ENCODE peak calls at places on chromosome 4, in eight cellular contexts. B, L, V, J, R, P, T and Z are unnamed samples.

GRCh38 chr4:76689079-76689817 is 208.7 kb downstream of the SOWAHB start:
- DNase-seq in L (peak), B (peak), P (no peak), T (peak), J (peak), V (peak), R (no peak), Z (no peak)

GRCh38 chr4:163111588-163111987 is 55.1 kb downstream of the NAF1 start:
- DNase-seq in B (no peak), L (no peak), J (peak), V (no peak), T (no peak), R (no peak), P (no peak), Z (no peak)

GRCh38 chr4:75724867-75725724 is 719 bp downstream of the USO1 start:
- DNase-seq in P (peak), T (peak), B (peak), R (peak), V (peak), J (peak), L (peak), Z (peak)

GRCh38 chr4:19047481-19047880 is 1025.9 kb upstream of the LCORL start:
- DNase-seq in B (no peak), V (no peak), T (no peak), P (no peak), J (no peak), R (no peak), L (no peak), Z (no peak)

GRCh38 chr4:109011241-109012031 is 248.6 kb upstream of the ETNPPL start:
- DNase-seq in J (no peak), P (no peak), T (no peak), V (no peak), B (no peak), L (no peak), R (no peak), Z (no peak)

GRCh38 chr4:69224891-69225290 is 10.3 kb upstream of the UGT2B11 start:
- DNase-seq in V (no peak), L (no peak), R (no peak), B (no peak), J (no peak), T (no peak), P (no peak), Z (no peak)

GRCh38 chr4:24519649-24520048 is 64.7 kb downstream of the DHX15 start:
- DNase-seq in P (no peak), T (no peak), B (no peak), R (no peak), J (no peak), L (peak), V (peak), Z (no peak)

GRCh38 chr4:89158884-89159503 is 47.7 kb downstream of the TIGD2 start:
- DNase-seq in B (no peak), J (peak), P (peak), T (no peak), R (no peak), V (no peak), L (peak), Z (peak)

GRCh38 chr4:77009511-77010120 is 60.1 kb downstream of the SEPTIN11 start:
- DNase-seq in B (no peak), R (no peak), P (no peak), J (no peak), T (no peak), V (no peak), L (no peak), Z (no peak)

GRCh38 chr4:112509243-112510190 is 6.5 kb downstream of the NEUROG2 start:
- DNase-seq in L (no peak), V (no peak), J (no peak), P (peak), R (no peak), B (no peak), T (no peak), Z (no peak)

GRCh38 chr4:17809667-17810066 is 890 bp downstream of the DCAF16 start:
- DNase-seq in R (no peak), T (no peak), V (no peak), B (no peak), L (no peak), P (peak), J (no peak), Z (peak)

GRCh38 chr4:77699731-77700210 is 94.2 kb downstream of the CXCL13 start:
- DNase-seq in V (no peak), L (no peak), P (no peak), J (peak), T (no peak), R (no peak), B (no peak), Z (no peak)

GRCh38 chr4:183611210-183611830 is 47.7 kb downstream of the RWDD4 start:
- DNase-seq in P (no peak), R (no peak), B (no peak), J (no peak), L (no peak), V (no peak), T (no peak), Z (no peak)

GRCh38 chr4:184960505-184960971 is 57.8 kb upstream of the HELT start:
- DNase-seq in V (no peak), B (no peak), R (no peak), P (no peak), T (no peak), L (no peak), J (no peak), Z (no peak)

GRCh38 chr4:21596521-21596920 is 352.1 kb downstream of the KCNIP4 start:
- DNase-seq in R (no peak), J (no peak), B (no peak), T (no peak), V (no peak), L (no peak), P (no peak), Z (no peak)

GRCh38 chr4:38785901-38786402 is 3.2 kb upstream of the TLR10 start:
- DNase-seq in L (no peak), R (peak), V (no peak), T (peak), J (no peak), P (peak), B (no peak), Z (no peak)

GRCh38 chr4:19039816-19040215 is 1018.3 kb upstream of the LCORL start:
- DNase-seq in V (no peak), J (no peak), P (no peak), T (no peak), R (no peak), L (no peak), B (no peak), Z (no peak)

GRCh38 chr4:16783119-16783518 is 115.3 kb downstream of the LDB2 start:
- DNase-seq in P (no peak), L (no peak), B (no peak), T (no peak), J (no peak), R (no peak), V (no peak), Z (no peak)

GRCh38 chr4:183300070-183300469 is 20.0 kb downstream of the CLDN22 start:
- DNase-seq in V (no peak), R (no peak), J (no peak), T (no peak), B (no peak), P (no peak), L (no peak), Z (no peak)

GRCh38 chr4:151799417-151800030 is 38.7 kb upstream of the GATB start:
- DNase-seq in R (no peak), B (no peak), P (no peak), V (no peak), L (no peak), J (no peak), T (no peak), Z (no peak)

GRCh38 chr4:185782523-185782922 is 29.5 kb downstream of the SORBS2 start:
- DNase-seq in J (no peak), B (no peak), R (no peak), T (no peak), V (no peak), P (no peak), L (no peak), Z (no peak)

GRCh38 chr4:18398661-18399060 is 377.1 kb upstream of the LCORL start:
- DNase-seq in T (no peak), L (no peak), P (no peak), J (no peak), V (no peak), R (no peak), B (no peak), Z (no peak)

GRCh38 chr4:129326810-129327209 is 230.9 kb downstream of the C4orf33 start:
- DNase-seq in T (no peak), B (no peak), R (no peak), J (no peak), L (no peak), V (no peak), P (no peak), Z (no peak)

GRCh38 chr4:5024673-5025072 is 5.4 kb upstream of the CYTL1 start:
- DNase-seq in T (no peak), V (no peak), J (no peak), L (no peak), B (peak), P (no peak), R (no peak), Z (no peak)

GRCh38 chr4:122827258-122827887 is 742 bp downstream of the FGF2 start:
- DNase-seq in J (no peak), P (peak), L (peak), V (peak), T (peak), B (peak), R (peak), Z (peak)

GRCh38 chr4:111556141-111556781 is 589.0 kb upstream of the FAM241A start:
- DNase-seq in B (no peak), V (no peak), J (no peak), L (no peak), R (no peak), T (no peak), P (no peak), Z (no peak)

GRCh38 chr4:151371045-151371605 is 37.9 kb upstream of the FHIP1A start:
- DNase-seq in P (no peak), T (no peak), J (no peak), R (no peak), V (no peak), L (no peak), B (no peak), Z (no peak)

GRCh38 chr4:41057456-41057855 is 156.9 kb downstream of the APBB2 start:
- DNase-seq in P (no peak), T (no peak), J (no peak), L (no peak), B (no peak), R (no peak), V (no peak), Z (no peak)

GRCh38 chr4:67051000-67051789 is 494.1 kb downstream of the CENPC start:
- DNase-seq in L (no peak), B (no peak), J (no peak), P (no peak), T (no peak), R (no peak), V (no peak), Z (no peak)

GRCh38 chr4:144564358-144564757 is 81.6 kb upstream of the HHIP start:
- DNase-seq in T (no peak), P (no peak), L (no peak), J (no peak), V (no peak), B (no peak), R (no peak), Z (no peak)

GRCh38 chr4:173442223-173442932 is 43.5 kb upstream of the SCRG1 start:
- DNase-seq in P (no peak), J (no peak), R (no peak), V (no peak), B (no peak), L (no peak), T (no peak), Z (no peak)

GRCh38 chr4:56511098-56511497 is 5.5 kb downstream of the ARL9 start:
- DNase-seq in L (no peak), J (no peak), V (no peak), R (no peak), B (no peak), P (no peak), T (no peak), Z (no peak)

DNA sequence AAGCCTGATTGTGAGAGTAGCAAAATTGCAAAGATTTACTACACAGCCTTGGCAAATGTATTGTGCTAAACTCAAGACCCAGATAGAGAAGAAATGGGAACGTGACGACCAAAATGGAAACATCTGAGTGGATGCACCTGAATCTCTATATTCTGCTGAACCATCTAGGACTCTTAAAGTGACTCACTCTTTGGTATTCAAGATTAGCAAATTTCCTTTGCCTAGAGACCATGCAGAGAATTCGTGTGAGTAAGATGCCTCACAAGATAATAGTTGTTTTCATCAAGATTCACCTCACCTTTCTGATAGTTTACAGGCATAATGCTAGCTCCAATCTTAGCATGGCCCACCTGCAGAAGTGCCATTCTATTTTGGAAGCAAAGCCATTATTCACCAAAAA is 14.4 kb upstream of the ATOH1 start:
- DNase-seq in P (no peak), B (no peak), J (no peak), V (no peak), T (no peak), L (no peak), R (no peak), Z (no peak)
- H3K27ac ChIP-seq in P (no peak), B (no peak), J (no peak), V (no peak), T (no peak), L (no peak), R (no peak), Z (no peak)

GRCh38 chr4:139665079-139665689 is 435 bp upstream of the MGST2 start:
- DNase-seq in B (no peak), T (no peak), J (no peak), R (no peak), P (no peak), L (no peak), V (no peak), Z (no peak)

GRCh38 chr4:139665690-139666529 is at the start of gene MGST2:
- DNase-seq in R (no peak), T (peak), V (peak), L (peak), P (peak), J (peak), B (peak), Z (peak)

GRCh38 chr4:139668658-139669201 is 3.1 kb downstream of the MGST2 start:
- DNase-seq in B (no peak), V (no peak), J (no peak), P (no peak), L (no peak), T (no peak), R (no peak), Z (no peak)

GRCh38 chr4:139668036-139668435 is 2.4 kb downstream of the MGST2 start:
- DNase-seq in T (no peak), R (no peak), B (no peak), L (no peak), V (no peak), P (no peak), J (no peak), Z (no peak)

DNA sequence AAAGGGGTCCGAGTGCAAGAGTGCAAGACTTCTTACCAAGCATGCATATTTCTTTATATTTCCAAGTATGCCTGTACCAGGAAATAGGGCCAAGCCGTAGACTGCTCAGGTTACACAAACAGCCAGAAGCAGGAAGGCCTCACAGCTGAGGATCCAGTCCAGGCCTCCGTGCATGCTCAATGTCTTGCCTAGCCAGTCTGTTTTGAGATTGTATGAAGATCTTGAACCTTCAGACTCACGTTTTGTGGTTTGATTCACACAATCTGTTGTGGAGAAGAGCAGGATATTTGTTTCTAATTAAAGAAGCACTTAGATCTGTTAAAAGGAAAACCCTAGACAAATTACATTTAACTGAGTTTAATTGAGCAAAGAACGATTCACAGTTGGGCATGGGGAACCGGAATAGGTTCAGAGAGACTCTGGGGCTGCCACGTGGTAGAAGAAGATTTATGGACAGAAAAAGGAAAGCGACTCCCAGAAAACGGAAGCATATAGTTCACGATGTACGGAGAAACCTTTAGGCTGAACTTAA is 1.2 kb downstream of the MGST2 start:
- DNase-seq in R (no peak), V (peak), L (peak), P (peak), B (no peak), J (peak), T (peak), Z (no peak)
- H3K27ac ChIP-seq in R (peak), V (peak), L (peak), P (peak), B (peak), J (peak), T (no peak), Z (no peak)

GRCh38 chr4:159766241-159766640 is 663.4 kb downstream of the RAPGEF2 start:
- DNase-seq in R (no peak), B (no peak), P (no peak), L (no peak), V (no peak), J (no peak), T (no peak), Z (no peak)
- H3K27ac ChIP-seq in R (no peak), B (no peak), P (no peak), L (no peak), V (no peak), J (no peak), T (no peak), Z (no peak)

GRCh38 chr4:6907658-6908191 is 1.9 kb upstream of the TBC1D14 start:
- DNase-seq in R (no peak), V (peak), B (no peak), T (peak), J (peak), L (peak), P (no peak), Z (no peak)

GRCh38 chr4:6909970-6910339 is 329 bp downstream of the TBC1D14 start:
- DNase-seq in J (no peak), V (no peak), T (no peak), P (peak), B (peak), R (no peak), L (no peak), Z (no peak)

GRCh38 chr4:6910340-6910959 is 824 bp downstream of the TBC1D14 start:
- DNase-seq in V (no peak), R (no peak), L (no peak), B (no peak), P (peak), J (peak), T (peak), Z (no peak)

GRCh38 chr4:6908397-6909112 is 1.1 kb upstream of the TBC1D14 start:
- DNase-seq in V (no peak), T (peak), P (no peak), R (no peak), L (no peak), J (no peak), B (no peak), Z (no peak)

GRCh38 chr4:6909113-6909969 is at the start of gene TBC1D14:
- DNase-seq in B (peak), T (peak), L (peak), V (peak), J (peak), R (no peak), P (peak), Z (peak)
- H3K27ac ChIP-seq in B (peak), T (peak), L (peak), V (peak), J (peak), R (peak), P (peak), Z (peak)

GRCh38 chr4:106264331-106264728 is 51.7 kb downstream of the TBCK start:
- DNase-seq in B (no peak), J (peak), R (no peak), T (no peak), L (no peak), P (no peak), V (no peak), Z (no peak)
- H3K27ac ChIP-seq in B (no peak), J (peak), R (no peak), T (no peak), L (no peak), P (no peak), V (no peak), Z (no peak)

DNA sequence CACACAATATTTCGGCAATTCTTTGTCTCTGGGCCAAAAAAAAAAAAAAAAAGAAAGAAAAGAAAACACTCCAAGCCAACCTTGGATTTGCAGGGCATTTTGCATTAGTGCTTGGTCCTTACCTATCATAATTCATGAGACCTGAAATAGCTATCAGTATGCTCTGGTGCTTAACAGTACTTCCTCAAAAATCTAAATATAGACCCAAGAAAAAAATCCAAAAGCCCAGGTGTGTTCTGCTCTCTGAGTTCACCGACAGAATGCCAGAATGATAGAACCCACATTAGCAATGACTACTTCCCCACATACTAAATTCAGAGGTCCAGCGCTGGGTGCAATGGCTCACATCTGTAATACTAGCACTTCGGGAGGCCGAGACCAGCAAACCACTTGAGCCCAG is 42.9 kb downstream of the ABCG2 start:
- DNase-seq in L (no peak), T (no peak), B (no peak), J (no peak), V (no peak), P (peak), R (no peak), Z (no peak)
- H3K27ac ChIP-seq in L (no peak), T (no peak), B (no peak), J (no peak), V (no peak), P (peak), R (no peak), Z (no peak)

GRCh38 chr4:6732441-6733357 is 16.7 kb downstream of the BLOC1S4 start:
- DNase-seq in L (no peak), V (peak), T (peak), J (peak), R (no peak), P (no peak), B (peak), Z (no peak)

GRCh38 chr4:6731301-6731641 is 15.3 kb downstream of the BLOC1S4 start:
- DNase-seq in L (no peak), P (no peak), J (no peak), R (no peak), V (no peak), B (no peak), T (no peak), Z (no peak)

GRCh38 chr4:6731780-6732179 is 15.8 kb downstream of the BLOC1S4 start:
- DNase-seq in P (no peak), T (no peak), R (no peak), B (no peak), L (no peak), J (no peak), V (no peak), Z (no peak)

GRCh38 chr4:6734165-6734786 is 18.3 kb downstream of the BLOC1S4 start:
- DNase-seq in L (no peak), J (no peak), R (no peak), T (no peak), P (no peak), B (no peak), V (no peak), Z (no peak)

GRCh38 chr4:6733358-6734164 is 17.6 kb downstream of the BLOC1S4 start:
- DNase-seq in L (no peak), B (no peak), R (no peak), J (no peak), V (no peak), T (no peak), P (no peak), Z (no peak)
- H3K27ac ChIP-seq in L (no peak), B (no peak), R (no peak), J (peak), V (peak), T (no peak), P (no peak), Z (no peak)